ENCODE peak calls at places on chromosomes 16 and 17, in seven cellular contexts. B is lung, W is heart right ventricle, L is lower lobe of right lung, M is left lung, D is aorta, A is heart left ventricle. I is an unnamed sample. For H3K4me1, the result is how much of the 10 kb centered on the place peaks cover.

GRCh38 chr17:82097919-82098168 is 192 bp downstream of the FASN start:
- ATAC-seq in M (no peak), D (no peak), L (no peak), B (no peak), W (no peak), A (no peak), I (no peak)

GRCh38 chr17:82881292-82881823 is 41.5 kb upstream of the ZNF750 start:
- ATAC-seq in L (no peak), M (no peak), W (no peak), B (no peak), D (no peak), A (no peak), I (no peak)

GRCh38 chr17:48153711-48154642 is 46.4 kb downstream of the SNX11 start:
- ATAC-seq in M (peak), W (no peak), L (no peak), D (no peak), A (no peak), B (no peak), I (no peak)

GRCh38 chr16:84600343-84601229 is 17.3 kb downstream of the COTL1 start:
- ATAC-seq in W (no peak), M (peak), D (no peak), L (peak), B (no peak), A (no peak), I (no peak)

GRCh38 chr17:14398766-14399165 is 97.9 kb downstream of the HS3ST3B1 start:
- ATAC-seq in B (no peak), W (no peak), M (no peak), D (no peak), A (no peak), L (no peak), I (no peak)

GRCh38 chr16:4028144-4028543 is 88.1 kb downstream of the ADCY9 start:
- ATAC-seq in L (no peak), D (no peak), A (no peak), W (no peak), M (no peak), B (no peak), I (no peak)

GRCh38 chr17:73271078-73271477 is 9.4 kb upstream of the CPSF4L start:
- ATAC-seq in W (no peak), L (no peak), A (no peak), D (no peak), B (no peak), M (no peak), I (no peak)

GRCh38 chr16:89134269-89134668 is 37.3 kb upstream of the CDH15 start:
- ATAC-seq in A (no peak), W (no peak), M (no peak), L (no peak), B (no peak), D (no peak), I (no peak)

GRCh38 chr17:42474270-42474669 is 15.6 kb downstream of the ATP6V0A1 start:
- ATAC-seq in W (no peak), M (peak), D (no peak), L (peak), B (no peak), A (no peak), I (no peak)

GRCh38 chr16:4641876-4642275 is 17.2 kb downstream of the MGRN1 start:
- ATAC-seq in B (peak), W (no peak), M (no peak), L (no peak), D (no peak), A (no peak), I (no peak)

GRCh38 chr16:49527621-49528020 is 154.0 kb downstream of the C16orf78 start:
- ATAC-seq in L (no peak), D (no peak), A (no peak), W (no peak), M (peak), B (no peak), I (no peak)

GRCh38 chr17:57288753-57289121 is 32.4 kb downstream of the MSI2 start:
- ATAC-seq in M (no peak), L (no peak), D (no peak), W (peak), A (no peak), B (no peak), I (no peak)

GRCh38 chr16:67928147-67928546 is 3.5 kb downstream of the CTRL start:
- ATAC-seq in B (no peak), W (no peak), A (no peak), L (no peak), M (no peak), D (no peak), I (no peak)

GRCh38 chr16:2498085-2498484 is 15.7 kb upstream of the ATP6V0C start:
- ATAC-seq in M (no peak), W (no peak), A (no peak), B (no peak), L (no peak), D (no peak), I (no peak)

GRCh38 chr16:89357055-89357454 is 133.3 kb downstream of the ANKRD11 start:
- ATAC-seq in L (no peak), A (no peak), W (no peak), D (no peak), M (no peak), B (no peak), I (no peak)

GRCh38 chr17:80790981-80791742 is 200.5 kb upstream of the CHMP6 start:
- ATAC-seq in D (no peak), M (no peak), L (no peak), B (no peak), W (no peak), A (no peak), I (no peak)

GRCh38 chr16:81694494-81695285 is 84.4 kb upstream of the PLCG2 start:
- ATAC-seq in L (no peak), A (no peak), B (no peak), M (no peak), W (no peak), D (no peak), I (no peak)
- H3K4me1 ChIP-seq in L (under half), A (under half), B (under half), M (under half), W (under half), D (under half), I (half or more)

GRCh38 chr16:10941127-10941933 is 938 bp downstream of the DEXI start:
- ATAC-seq in B (no peak), W (peak), M (no peak), D (no peak), A (no peak), L (no peak), I (no peak)

GRCh38 chr16:10939649-10940206 is 2.5 kb downstream of the DEXI start:
- ATAC-seq in B (no peak), M (no peak), A (no peak), L (no peak), D (no peak), W (no peak), I (no peak)

GRCh38 chr16:10942352-10943297 is at the start of gene DEXI:
- ATAC-seq in L (peak), D (peak), W (peak), B (peak), M (peak), A (peak), I (peak)

GRCh38 chr16:10938844-10939648 is 3.2 kb downstream of the DEXI start:
- ATAC-seq in A (no peak), W (no peak), D (no peak), B (no peak), M (no peak), L (no peak), I (no peak)

GRCh38 chr16:10940501-10941079 is 1.7 kb downstream of the DEXI start:
- ATAC-seq in M (no peak), W (no peak), A (no peak), B (no peak), D (no peak), L (no peak), I (no peak)
- H3K4me1 ChIP-seq in M (half or more), W (half or more), A (half or more), B (under half), D (under half), L (half or more), I (half or more)

GRCh38 chr17:40074175-40074512 is 11.4 kb downstream of the THRA start:
- ATAC-seq in L (no peak), W (no peak), D (no peak), A (no peak), M (no peak), B (no peak), I (no peak)
- H3K4me1 ChIP-seq in L (half or more), W (half or more), D (under half), A (half or more), M (half or more), B (under half), I (half or more)

DNA sequence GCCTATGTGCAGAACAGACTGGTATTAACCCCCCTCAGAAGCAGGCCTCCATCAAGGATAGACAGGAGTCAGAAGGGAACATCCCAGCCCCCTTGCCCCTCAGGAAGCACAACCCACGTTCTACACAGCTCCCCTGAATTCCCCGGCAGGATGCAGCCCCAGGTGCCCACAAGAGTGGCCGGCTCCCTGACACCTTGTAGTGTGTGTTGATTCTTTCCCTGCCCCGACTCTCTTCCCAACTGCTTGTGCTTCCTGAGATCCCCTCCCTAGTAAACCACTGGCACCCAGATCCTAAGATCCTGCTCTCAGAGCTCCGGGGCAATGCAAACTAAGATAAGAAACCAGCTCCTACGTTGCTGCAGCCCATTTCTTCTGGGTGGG is 34.8 kb upstream of the LITAF start:
- ATAC-seq in B (no peak), L (no peak), A (no peak), M (no peak), D (no peak), W (no peak), I (peak)
- H3K4me1 ChIP-seq in B (under half), L (under half), A (under half), M (under half), D (under half), W (under half), I (under half)

GRCh38 chr16:53089434-53090270 is 34.9 kb downstream of the CHD9 start:
- ATAC-seq in A (no peak), M (no peak), B (no peak), W (no peak), D (no peak), L (no peak), I (no peak)
- H3K4me1 ChIP-seq in A (half or more), M (half or more), B (under half), W (half or more), D (under half), L (half or more), I (under half)

GRCh38 chr17:63436523-63437110 is 9.5 kb downstream of the CYB561 start:
- ATAC-seq in D (no peak), L (no peak), A (no peak), B (no peak), W (no peak), M (no peak), I (no peak)
- H3K4me1 ChIP-seq in D (under half), L (half or more), A (half or more), B (under half), W (half or more), M (under half), I (half or more)

GRCh38 chr17:39147221-39148185 is 3.9 kb downstream of the PLXDC1 start:
- ATAC-seq in W (no peak), M (no peak), L (no peak), A (no peak), B (no peak), D (no peak), I (no peak)
- H3K4me1 ChIP-seq in W (under half), M (under half), L (under half), A (under half), B (under half), D (under half), I (half or more)

I was measured in gastroesophageal sphincter.